ENCODE peak calls at places on chromosomes 5 and 9, in eight cellular contexts. U is tibial nerve, T is A549, J is HepG2, F is transverse colon, O is upper lobe of left lung, R is K562, X is ovary. G is an unnamed sample.

GRCh38 chr9:93116049-93116961 is 17.7 kb downstream of the NINJ1 start:
- DNase-seq in U (peak), F (peak), X (peak), J (peak), O (no peak), T (peak), R (no peak), G (peak)

GRCh38 chr9:124291801-124292396 is 34.1 kb downstream of the NEK6 start:
- DNase-seq in T (no peak), J (peak), F (peak), O (no peak), R (no peak), U (no peak), X (no peak), G (no peak)

GRCh38 chr5:68303038-68303738 is 87.6 kb downstream of the PIK3R1 start:
- DNase-seq in X (no peak), J (no peak), U (no peak), T (no peak), F (no peak), O (no peak), R (no peak), G (no peak)

GRCh38 chr5:67538343-67538670 is 341.7 kb upstream of the CD180 start:
- DNase-seq in X (peak), J (no peak), U (no peak), T (no peak), F (no peak), O (no peak), R (no peak), G (peak)

GRCh38 chr9:79489241-79490000 is 82.3 kb upstream of the TLE4 start:
- DNase-seq in F (peak), O (no peak), T (peak), X (peak), U (peak), R (no peak), J (peak), G (no peak)

GRCh38 chr9:124743686-124744348 is 27.3 kb downstream of the NR6A1 start:
- DNase-seq in U (no peak), J (no peak), O (no peak), R (no peak), F (no peak), X (no peak), T (no peak), G (no peak)

GRCh38 chr9:8616419-8616818 is 816.8 kb upstream of the DMAC1 start:
- DNase-seq in J (no peak), F (no peak), X (no peak), U (no peak), T (no peak), O (no peak), R (no peak), G (no peak)

GRCh38 chr9:113738506-113738897 is 137.6 kb upstream of the ZNF618 start:
- DNase-seq in J (no peak), F (no peak), U (no peak), R (no peak), X (no peak), O (no peak), T (peak), G (no peak)

GRCh38 chr5:142065273-142065672 is 43.3 kb upstream of the NDFIP1 start:
- DNase-seq in J (peak), F (no peak), U (no peak), T (no peak), X (no peak), R (no peak), O (no peak), G (no peak)

GRCh38 chr9:129835860-129836223 is 584 bp downstream of the USP20 start:
- DNase-seq in T (no peak), R (no peak), J (no peak), O (no peak), X (no peak), U (no peak), F (no peak), G (no peak)

GRCh38 chr9:107874591-107875374 is 385.2 kb upstream of the KLF4 start:
- DNase-seq in R (no peak), X (no peak), O (no peak), J (no peak), T (no peak), U (no peak), F (no peak), G (no peak)

GRCh38 chr9:124365045-124365444 is 50.2 kb downstream of the PSMB7 start:
- DNase-seq in F (no peak), T (no peak), J (no peak), O (no peak), R (no peak), U (no peak), X (no peak), G (no peak)

GRCh38 chr9:127910613-127911205 is 6.1 kb downstream of the ST6GALNAC4 start:
- DNase-seq in U (no peak), O (no peak), R (no peak), F (peak), X (no peak), J (no peak), T (peak), G (no peak)

GRCh38 chr5:141199359-141200235 is at the start of gene PCDHB11:
- DNase-seq in R (no peak), O (no peak), T (peak), X (no peak), J (peak), F (no peak), U (no peak), G (no peak)

GRCh38 chr5:9781882-9782281 is 151.7 kb upstream of the TAS2R1 start:
- DNase-seq in T (no peak), U (no peak), X (no peak), R (no peak), J (no peak), F (no peak), O (no peak), G (no peak)

GRCh38 chr5:144028644-144029043 is 141.8 kb downstream of the YIPF5 start:
- DNase-seq in J (no peak), X (no peak), T (no peak), O (no peak), R (no peak), F (no peak), U (no peak), G (no peak)

GRCh38 chr5:136766456-136766855 is 401.1 kb upstream of the TRPC7 start:
- DNase-seq in O (no peak), X (no peak), R (no peak), U (no peak), J (no peak), T (peak), F (no peak), G (no peak)

GRCh38 chr9:129981180-129981907 is 61.6 kb downstream of the FNBP1 start:
- DNase-seq in J (peak), X (no peak), U (peak), T (peak), O (no peak), R (no peak), F (peak), G (peak)

GRCh38 chr5:136032564-136032963 is 3.8 kb downstream of the TGFBI start:
- DNase-seq in U (peak), T (peak), R (no peak), X (no peak), O (no peak), F (no peak), J (peak), G (peak)

GRCh38 chr9:100577776-100578448 is at the start of gene CAVIN4:
- DNase-seq in T (no peak), X (no peak), U (no peak), J (no peak), F (no peak), O (no peak), R (no peak), G (no peak)

GRCh38 chr9:135167839-135168378 is 80.4 kb downstream of the OLFM1 start:
- DNase-seq in U (no peak), T (no peak), J (no peak), X (no peak), R (no peak), F (no peak), O (no peak), G (no peak)

GRCh38 chr5:32711693-32712462 is 757 bp downstream of the NPR3 start:
- DNase-seq in T (peak), R (no peak), J (no peak), O (peak), F (no peak), U (no peak), X (peak), G (peak)

GRCh38 chr5:149707097-149707496 is 23.0 kb upstream of the PPARGC1B start:
- DNase-seq in U (no peak), O (no peak), F (no peak), R (no peak), T (no peak), J (peak), X (no peak), G (no peak)

GRCh38 chr9:126777733-126778132 is 27.1 kb upstream of the ZBTB43 start:
- DNase-seq in F (no peak), J (no peak), R (no peak), X (no peak), O (no peak), T (no peak), U (no peak), G (no peak)

GRCh38 chr9:127706836-127707241 is at the start of gene CFAP157:
- DNase-seq in O (no peak), F (no peak), T (peak), R (no peak), U (no peak), J (no peak), X (no peak), G (no peak)

GRCh38 chr5:6574537-6574936 is 58.3 kb downstream of the NSUN2 start:
- DNase-seq in U (no peak), J (no peak), X (no peak), F (no peak), O (no peak), T (no peak), R (no peak), G (no peak)

GRCh38 chr9:108053555-108054061 is 564.0 kb upstream of the KLF4 start:
- DNase-seq in X (peak), O (no peak), F (peak), J (no peak), R (no peak), T (no peak), U (peak), G (peak)

GRCh38 chr5:30832519-30832918 is 361.0 kb upstream of the CDH6 start:
- DNase-seq in O (no peak), T (no peak), J (no peak), F (no peak), R (no peak), U (no peak), X (no peak), G (no peak)

GRCh38 chr5:22109315-22109714 is 743.8 kb downstream of the CDH12 start:
- DNase-seq in X (no peak), R (no peak), O (no peak), J (no peak), F (no peak), U (no peak), T (no peak), G (no peak)

GRCh38 chr9:114098660-114099522 is at the start of gene KIF12:
- DNase-seq in J (peak), R (peak), F (peak), U (no peak), T (peak), X (no peak), O (peak), G (no peak)

GRCh38 chr9:136002215-136002614 is 41.0 kb upstream of the UBAC1 start:
- DNase-seq in F (no peak), O (peak), J (no peak), X (no peak), R (no peak), T (no peak), U (no peak), G (no peak)

GRCh38 chr5:74632947-74633356 is 7.6 kb downstream of the ENC1 start:
- DNase-seq in R (no peak), X (no peak), F (no peak), U (no peak), T (peak), O (no peak), J (peak), G (no peak)
- TF ChIP-seq EP300 in R (no peak), X (no peak), F (no peak), U (no peak), T (no peak), O (no peak), J (no peak), G (no peak)

GRCh38 chr9:116422119-116422979 is 264.8 kb upstream of the TRIM32 start:
- DNase-seq in J (no peak), X (no peak), T (no peak), O (no peak), U (no peak), F (no peak), R (peak), G (no peak)

GRCh38 chr9:116414374-116414773 is 260.8 kb downstream of the PAPPA start:
- DNase-seq in O (no peak), T (no peak), U (no peak), R (no peak), X (no peak), F (no peak), J (no peak), G (no peak)

GRCh38 chr9:116421006-116421538 is 266.0 kb upstream of the TRIM32 start:
- DNase-seq in F (no peak), R (no peak), J (no peak), X (no peak), U (no peak), T (no peak), O (no peak), G (no peak)

GRCh38 chr9:116416421-116416820 is 262.8 kb downstream of the PAPPA start:
- DNase-seq in U (no peak), J (no peak), R (no peak), O (no peak), F (no peak), T (no peak), X (no peak), G (no peak)

GRCh38 chr9:116417464-116417863 is 263.9 kb downstream of the PAPPA start:
- DNase-seq in O (no peak), X (no peak), F (no peak), R (peak), U (no peak), T (no peak), J (no peak), G (no peak)
- TF ChIP-seq EP300 in O (no peak), X (no peak), F (no peak), R (no peak), U (no peak), T (no peak), J (no peak), G (no peak)

GRCh38 chr9:84300271-84300670 is 40.3 kb downstream of the SLC28A3 start:
- DNase-seq in X (no peak), R (no peak), O (no peak), J (no peak), T (no peak), F (no peak), U (no peak), G (no peak)
- TF ChIP-seq EP300 in X (no peak), R (no peak), O (no peak), J (no peak), T (no peak), F (no peak), U (no peak), G (no peak)

DNA sequence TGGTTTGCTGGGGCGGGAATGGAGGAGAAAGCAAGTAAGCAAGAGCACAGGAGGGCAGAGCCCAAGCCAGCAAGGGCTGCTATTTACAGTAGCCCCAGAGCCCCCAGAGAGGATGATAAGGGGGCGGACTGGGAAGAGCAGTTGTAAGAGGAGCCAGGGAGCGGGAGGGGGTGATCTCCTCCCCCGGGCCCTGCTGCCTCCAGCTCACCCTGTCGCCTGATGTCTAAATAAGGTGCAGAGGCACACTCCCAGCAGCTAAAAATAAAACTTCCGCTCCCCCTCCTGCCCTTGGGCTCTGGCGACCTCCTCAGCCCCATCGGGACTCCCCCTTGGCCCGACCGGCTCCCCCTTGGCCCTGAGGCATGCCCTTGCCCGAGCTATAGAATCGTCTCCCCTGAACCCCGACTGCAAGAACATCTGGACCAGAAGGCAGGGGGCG is 14.4 kb upstream of the CCDC69 start:
- DNase-seq in J (no peak), X (peak), F (peak), T (no peak), R (no peak), O (peak), U (no peak), G (peak)
- TF ChIP-seq EP300 in J (no peak), X (no peak), F (no peak), T (no peak), R (no peak), O (no peak), U (no peak), G (no peak)

GRCh38 chr5:39485075-39485474 is 60.3 kb upstream of the DAB2 start:
- DNase-seq in X (no peak), U (no peak), T (no peak), J (no peak), O (no peak), F (no peak), R (no peak), G (no peak)
- TF ChIP-seq EP300 in X (no peak), U (no peak), T (no peak), J (no peak), O (no peak), F (no peak), R (no peak), G (no peak)

DNA sequence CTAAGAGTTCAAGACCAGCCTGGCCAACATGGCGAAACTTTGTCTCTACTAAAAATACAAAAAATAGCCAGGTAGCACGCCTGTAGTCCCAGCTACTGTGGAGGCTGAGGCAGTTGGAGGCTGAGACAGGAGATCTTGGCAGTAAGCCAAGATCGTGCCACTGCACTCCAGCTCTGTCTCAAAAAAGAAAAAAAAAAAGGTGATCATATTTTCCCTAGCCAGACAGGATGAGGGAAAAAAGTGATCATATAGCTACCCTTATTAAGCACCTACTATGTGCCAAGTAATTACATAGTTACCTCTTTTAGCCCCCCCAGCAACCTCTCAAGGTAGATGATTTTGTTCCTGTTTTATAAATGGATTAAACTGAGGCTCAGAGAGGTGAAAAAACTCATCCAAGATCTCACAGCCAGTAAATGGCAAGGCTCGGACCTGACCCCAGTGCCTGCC is 18.1 kb upstream of the RPL26L1 start:
- DNase-seq in X (no peak), T (no peak), U (no peak), R (no peak), J (no peak), O (no peak), F (no peak), G (no peak)
- TF ChIP-seq EP300 in X (no peak), T (no peak), U (no peak), R (no peak), J (no peak), O (no peak), F (no peak), G (no peak)

GRCh38 chr9:5580650-5581049 is 48.3 kb upstream of the RIC1 start:
- DNase-seq in X (no peak), R (no peak), J (no peak), U (no peak), O (no peak), T (no peak), F (no peak), G (no peak)
- TF ChIP-seq EP300 in X (no peak), R (no peak), J (no peak), U (no peak), O (no peak), T (no peak), F (no peak), G (no peak)

G was measured in sigmoid colon.